ENCODE peak calls at places on chromosomes 16 and 17, in seven cellular contexts. P is ascending aorta; R is neural progenitor cell; X is left lung; F is MM.1S; M is hepatocyte; H is CD4-positive, CD25-positive, alpha-beta regulatory T cell. A is an unnamed sample.

GRCh38 chr16:12573730-12574383 is 229.8 kb downstream of the CPPED1 start:
- DNase-seq in P (no peak), R (peak; percentile 70), X (peak; percentile 45), F (no peak), M (peak; percentile 84), H (peak; percentile 77), A (peak; percentile 77)

GRCh38 chr17:43932923-43933322 is 9.4 kb downstream of the PPY start:
- DNase-seq in P (no peak), R (no peak), X (no peak), F (no peak), M (no peak), H (no peak), A (no peak)

GRCh38 chr17:40727447-40728231 is 24.1 kb upstream of the KRT24 start:
- DNase-seq in P (no peak), R (no peak), X (no peak), F (no peak), M (no peak), H (no peak), A (no peak)

GRCh38 chr17:21452377-21453143 is 76.4 kb downstream of the KCNJ12 start:
- DNase-seq in P (peak; percentile 77), R (peak; percentile 57), X (peak; percentile 62), F (no peak), M (peak; percentile 67), H (peak; percentile 53), A (peak; percentile 70)

GRCh38 chr17:17060930-17061329 is 18.7 kb downstream of the MPRIP start:
- DNase-seq in P (no peak), R (no peak), X (peak; percentile 8), F (no peak), M (no peak), H (no peak), A (no peak)

GRCh38 chr16:50305441-50306061 is 39.2 kb downstream of the ADCY7 start:
- DNase-seq in P (peak; percentile 56), R (no peak), X (no peak), F (no peak), M (no peak), H (no peak), A (no peak)

GRCh38 chr16:9966569-9967157 is 215.6 kb downstream of the GRIN2A start:
- DNase-seq in P (no peak), R (no peak), X (no peak), F (no peak), M (no peak), H (no peak), A (no peak)

GRCh38 chr17:8941980-8942617 is 23.4 kb downstream of the PIK3R5 start:
- DNase-seq in P (no peak), R (no peak), X (no peak), F (no peak), M (no peak), H (peak; percentile 75), A (no peak)

GRCh38 chr17:65809366-65809765 is 247.9 kb upstream of the AXIN2 start:
- DNase-seq in P (no peak), R (no peak), X (no peak), F (no peak), M (no peak), H (no peak), A (no peak)

GRCh38 chr17:79721993-79722671 is 8.6 kb upstream of the ENPP7 start:
- DNase-seq in P (no peak), R (peak; percentile 67), X (no peak), F (no peak), M (no peak), H (no peak), A (peak; percentile 72)

GRCh38 chr16:984106-984505 is 2.5 kb downstream of the SOX8 start:
- DNase-seq in P (no peak), R (peak; percentile 29), X (no peak), F (no peak), M (no peak), H (no peak), A (no peak)

GRCh38 chr17:66354981-66355380 is 52.6 kb downstream of the PRKCA start:
- DNase-seq in P (no peak), R (no peak), X (no peak), F (no peak), M (no peak), H (no peak), A (no peak)

GRCh38 chr17:31495049-31495885 is 103.8 kb downstream of the RAB11FIP4 start:
- DNase-seq in P (no peak), R (no peak), X (no peak), F (no peak), M (no peak), H (no peak), A (no peak)

GRCh38 chr16:72409428-72409827 is 237.5 kb upstream of the PMFBP1 start:
- DNase-seq in P (no peak), R (no peak), X (no peak), F (no peak), M (no peak), H (no peak), A (no peak)

GRCh38 chr16:47604306-47604705 is 143.2 kb downstream of the PHKB start:
- DNase-seq in P (no peak), R (no peak), X (no peak), F (no peak), M (no peak), H (no peak), A (no peak)

GRCh38 chr17:50539762-50540440 is 7.1 kb upstream of the SPATA20 start:
- DNase-seq in P (no peak), R (no peak), X (peak; percentile 46), F (no peak), M (peak; percentile 61), H (no peak), A (no peak)

GRCh38 chr16:88700636-88701482 is 5.3 kb downstream of the RNF166 start:
- DNase-seq in P (peak; percentile 93), R (no peak), X (peak; percentile 97), F (peak; percentile 81), M (peak; percentile 38), H (peak; percentile 98), A (peak; percentile 90)

GRCh38 chr17:82794781-82795505 is 43.1 kb downstream of the TBCD start:
- DNase-seq in P (no peak), R (no peak), X (no peak), F (no peak), M (no peak), H (no peak), A (no peak)

GRCh38 chr16:56192971-56193936 is 2.0 kb downstream of the GNAO1 start:
- DNase-seq in P (no peak), R (peak; percentile 51), X (no peak), F (no peak), M (no peak), H (no peak), A (no peak)

GRCh38 chr17:79888811-79889634 is 49.8 kb upstream of the CBX4 start:
- DNase-seq in P (no peak), R (no peak), X (no peak), F (no peak), M (peak; percentile 65), H (no peak), A (no peak)

GRCh38 chr16:77739493-77739892 is 17.2 kb downstream of the NUDT7 start:
- DNase-seq in P (no peak), R (no peak), X (no peak), F (no peak), M (no peak), H (no peak), A (no peak)

GRCh38 chr17:17034028-17034427 is 8.2 kb upstream of the MPRIP start:
- DNase-seq in P (no peak), R (no peak), X (no peak), F (no peak), M (no peak), H (no peak), A (no peak)

GRCh38 chr16:50238868-50239301 is 27.5 kb upstream of the ADCY7 start:
- DNase-seq in P (no peak), R (no peak), X (peak; percentile 62), F (no peak), M (no peak), H (no peak), A (no peak)

GRCh38 chr17:74830861-74831260 is 28.8 kb downstream of the GRIN2C start:
- DNase-seq in P (no peak), R (no peak), X (no peak), F (no peak), M (no peak), H (no peak), A (no peak)

GRCh38 chr17:74833501-74834361 is 26.0 kb downstream of the GRIN2C start:
- DNase-seq in P (no peak), R (peak; percentile 71), X (peak; percentile 44), F (no peak), M (no peak), H (no peak), A (peak; percentile 67)

GRCh38 chr17:74827800-74828199 is 31.9 kb downstream of the GRIN2C start:
- DNase-seq in P (no peak), R (no peak), X (peak; percentile 52), F (no peak), M (no peak), H (no peak), A (no peak)

GRCh38 chr17:74832421-74832820 is 27.3 kb downstream of the GRIN2C start:
- DNase-seq in P (no peak), R (no peak), X (no peak), F (no peak), M (no peak), H (no peak), A (no peak)

DNA sequence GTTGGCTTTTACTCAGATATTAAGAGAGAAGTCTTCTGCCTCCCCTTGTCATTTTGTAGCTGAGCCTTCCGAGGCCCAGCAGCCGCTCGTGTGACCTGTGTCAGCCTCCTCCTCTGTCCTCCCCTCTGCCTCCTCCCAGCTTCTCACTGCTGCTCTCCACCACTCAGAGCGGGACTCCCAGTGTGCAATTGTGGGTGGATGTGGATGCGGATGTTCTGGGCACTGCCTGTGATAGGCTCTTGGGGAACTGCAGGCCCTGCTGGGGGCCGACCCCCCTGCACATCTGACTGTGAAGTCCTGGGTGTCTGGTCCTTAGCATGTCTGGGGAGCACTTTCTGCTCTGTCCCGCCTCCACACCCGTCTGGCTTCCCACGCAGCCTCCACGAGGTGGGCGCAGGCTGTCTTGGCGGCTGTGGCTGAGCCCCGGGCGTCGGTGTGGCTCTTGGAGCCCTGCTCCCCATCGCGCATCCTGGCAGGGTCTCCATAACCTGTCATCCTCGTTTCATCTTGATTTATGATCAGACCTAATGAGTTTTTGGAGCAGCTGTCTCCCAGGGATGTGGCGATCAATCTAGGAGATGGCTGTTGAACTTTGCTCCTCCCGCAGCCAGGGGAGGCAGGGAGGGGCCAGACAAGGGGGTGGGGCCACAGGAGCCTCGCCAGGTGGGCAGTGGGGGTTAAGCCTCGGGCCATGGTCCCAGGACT is 28.1 kb downstream of the GRIN2C start:
- DNase-seq in P (no peak), R (no peak), X (no peak), F (no peak), M (no peak), H (no peak), A (no peak)
- H3K36me3 ChIP-seq in P (peaks cover 8% of the 10 kb centered on the region), R (no peaks in the 10 kb centered on the region), X (no peaks in the 10 kb centered on the region), F (no peaks in the 10 kb centered on the region), M (no peaks in the 10 kb centered on the region), H (peaks cover 11% of the 10 kb centered on the region), A (no peaks in the 10 kb centered on the region)

GRCh38 chr17:1597861-1598342 is 30.7 kb downstream of the SLC43A2 start:
- DNase-seq in P (no peak), R (no peak), X (no peak), F (no peak), M (peak; percentile 57), H (no peak), A (no peak)
- H3K27ac ChIP-seq in P (no peak overlapping the region), R (no peak overlapping the region), X (peak overlapping the region; percentile 2), F (no peak overlapping the region), M (peak overlapping the region; percentile 86), H (no peak overlapping the region), A (no peak overlapping the region)

GRCh38 chr16:75818491-75818890 is 92.2 kb upstream of the CPHXL start:
- DNase-seq in P (no peak), R (no peak), X (no peak), F (no peak), M (peak; percentile 16), H (no peak), A (no peak)
- H3K4me3 ChIP-seq in P (no peak overlapping the region), R (no peak overlapping the region), X (no peak overlapping the region), F (no peak overlapping the region), M (no peak overlapping the region), H (no peak overlapping the region), A (no peak overlapping the region)

GRCh38 chr16:30070490-30070889 is 4.9 kb downstream of the ALDOA start:
- DNase-seq in P (no peak), R (no peak), X (no peak), F (no peak), M (no peak), H (no peak), A (no peak)
- H3K36me3 ChIP-seq in P (peaks cover 55% of the 10 kb centered on the region), R (peaks cover 13% of the 10 kb centered on the region), X (no peaks in the 10 kb centered on the region), F (peaks cover 22% of the 10 kb centered on the region), M (no peaks in the 10 kb centered on the region), H (peaks cover 44% of the 10 kb centered on the region), A (peaks cover 62% of the 10 kb centered on the region)